ENCODE peak calls at places on chromosomes 4 and X, in seven cellular contexts. One of them, this sample, is unnamed. For H3K4me1, the result is how much of the 10 kb centered on the place peaks cover.

GRCh38 chr4:29734785-29735184 is 985.4 kb upstream of the PCDH7 start:
- DNase-seq in PC-3: no peak
- DNase-seq in breast epithelium: no peak
- DNase-seq in heart left ventricle: no peak
- DNase-seq in aorta: no peak
- DNase-seq in upper lobe of right lung: no peak
- DNase-seq in neuronal stem cell: no peak
- DNase-seq in this sample: no peak

GRCh38 chrX:115562492-115562872 is 1.5 kb downstream of the PLS3 start:
- DNase-seq in PC-3: peak
- DNase-seq in breast epithelium: no peak
- DNase-seq in heart left ventricle: no peak
- DNase-seq in aorta: no peak
- DNase-seq in upper lobe of right lung: no peak
- DNase-seq in neuronal stem cell: peak
- DNase-seq in this sample: no peak

GRCh38 chrX:136086521-136086920 is 60.8 kb upstream of the FHL1 start:
- DNase-seq in PC-3: peak
- DNase-seq in breast epithelium: no peak
- DNase-seq in heart left ventricle: no peak
- DNase-seq in aorta: no peak
- DNase-seq in upper lobe of right lung: no peak
- DNase-seq in neuronal stem cell: no peak
- DNase-seq in this sample: no peak

GRCh38 chr4:126915999-126916625 is 716.6 kb upstream of the INTU start:
- DNase-seq in PC-3: no peak
- DNase-seq in breast epithelium: no peak
- DNase-seq in heart left ventricle: no peak
- DNase-seq in aorta: no peak
- DNase-seq in upper lobe of right lung: no peak
- DNase-seq in neuronal stem cell: no peak
- DNase-seq in this sample: no peak

GRCh38 chr4:21385706-21386105 is 562.9 kb downstream of the KCNIP4 start:
- DNase-seq in PC-3: no peak
- DNase-seq in breast epithelium: no peak
- DNase-seq in heart left ventricle: no peak
- DNase-seq in aorta: no peak
- DNase-seq in upper lobe of right lung: no peak
- DNase-seq in neuronal stem cell: no peak
- DNase-seq in this sample: no peak

GRCh38 chr4:181528570-181529184 is 714.5 kb upstream of the TENM3 start:
- DNase-seq in PC-3: peak
- DNase-seq in breast epithelium: no peak
- DNase-seq in heart left ventricle: peak
- DNase-seq in aorta: peak
- DNase-seq in upper lobe of right lung: peak
- DNase-seq in neuronal stem cell: peak
- DNase-seq in this sample: no peak

GRCh38 chr4:75919914-75920313 is 17.7 kb upstream of the PPEF2 start:
- DNase-seq in PC-3: no peak
- DNase-seq in breast epithelium: no peak
- DNase-seq in heart left ventricle: no peak
- DNase-seq in aorta: no peak
- DNase-seq in upper lobe of right lung: no peak
- DNase-seq in neuronal stem cell: no peak
- DNase-seq in this sample: no peak

GRCh38 chr4:132893787-132894186 is 255.3 kb upstream of the PCDH10 start:
- DNase-seq in PC-3: no peak
- DNase-seq in breast epithelium: no peak
- DNase-seq in heart left ventricle: no peak
- DNase-seq in aorta: no peak
- DNase-seq in upper lobe of right lung: no peak
- DNase-seq in neuronal stem cell: no peak
- DNase-seq in this sample: no peak

GRCh38 chrX:25278341-25278740 is 262.6 kb upstream of the ARX start:
- DNase-seq in PC-3: no peak
- DNase-seq in breast epithelium: no peak
- DNase-seq in heart left ventricle: no peak
- DNase-seq in aorta: no peak
- DNase-seq in upper lobe of right lung: no peak
- DNase-seq in neuronal stem cell: no peak
- DNase-seq in this sample: no peak

GRCh38 chrX:45710081-45710801 is 509.6 kb upstream of the DIPK2B start:
- DNase-seq in PC-3: peak
- DNase-seq in breast epithelium: no peak
- DNase-seq in heart left ventricle: no peak
- DNase-seq in aorta: no peak
- DNase-seq in upper lobe of right lung: no peak
- DNase-seq in neuronal stem cell: no peak
- DNase-seq in this sample: no peak

GRCh38 chr4:105343523-105343931 is 130.3 kb downstream of the PPA2 start:
- DNase-seq in PC-3: no peak
- DNase-seq in breast epithelium: no peak
- DNase-seq in heart left ventricle: no peak
- DNase-seq in aorta: no peak
- DNase-seq in upper lobe of right lung: no peak
- DNase-seq in neuronal stem cell: no peak
- DNase-seq in this sample: no peak

GRCh38 chr4:155179216-155179615 is 29.2 kb upstream of the NPY2R start:
- DNase-seq in PC-3: peak
- DNase-seq in breast epithelium: no peak
- DNase-seq in heart left ventricle: no peak
- DNase-seq in aorta: no peak
- DNase-seq in upper lobe of right lung: no peak
- DNase-seq in neuronal stem cell: no peak
- DNase-seq in this sample: no peak

GRCh38 chrX:23756165-23756564 is 13.1 kb upstream of the ACOT9 start:
- DNase-seq in PC-3: peak
- DNase-seq in breast epithelium: no peak
- DNase-seq in heart left ventricle: peak
- DNase-seq in aorta: peak
- DNase-seq in upper lobe of right lung: no peak
- DNase-seq in neuronal stem cell: peak
- DNase-seq in this sample: no peak

GRCh38 chr4:113024373-113024772 is 25.1 kb upstream of the ANK2 start:
- DNase-seq in PC-3: no peak
- DNase-seq in breast epithelium: no peak
- DNase-seq in heart left ventricle: no peak
- DNase-seq in aorta: no peak
- DNase-seq in upper lobe of right lung: no peak
- DNase-seq in neuronal stem cell: no peak
- DNase-seq in this sample: no peak

GRCh38 chr4:129929984-129930383 is 834.0 kb downstream of the C4orf33 start:
- DNase-seq in PC-3: no peak
- DNase-seq in breast epithelium: no peak
- DNase-seq in heart left ventricle: no peak
- DNase-seq in aorta: no peak
- DNase-seq in upper lobe of right lung: no peak
- DNase-seq in neuronal stem cell: no peak
- DNase-seq in this sample: no peak

GRCh38 chrX:39821709-39822095 is 276.1 kb downstream of the BCOR start:
- DNase-seq in PC-3: no peak
- DNase-seq in breast epithelium: no peak
- DNase-seq in heart left ventricle: no peak
- DNase-seq in aorta: no peak
- DNase-seq in upper lobe of right lung: no peak
- DNase-seq in neuronal stem cell: no peak
- DNase-seq in this sample: no peak
- H3K4me1 ChIP-seq in PC-3: under half
- H3K4me1 ChIP-seq in breast epithelium: under half
- H3K4me1 ChIP-seq in heart left ventricle: under half
- H3K4me1 ChIP-seq in aorta: under half
- H3K4me1 ChIP-seq in upper lobe of right lung: under half
- H3K4me1 ChIP-seq in neuronal stem cell: under half
- H3K4me1 ChIP-seq in this sample: under half

GRCh38 chr4:8182294-8182693 is 16.8 kb upstream of the SH3TC1 start:
- DNase-seq in PC-3: no peak
- DNase-seq in breast epithelium: no peak
- DNase-seq in heart left ventricle: no peak
- DNase-seq in aorta: no peak
- DNase-seq in upper lobe of right lung: no peak
- DNase-seq in neuronal stem cell: no peak
- DNase-seq in this sample: no peak
- H3K27ac ChIP-seq in PC-3: peak
- H3K27ac ChIP-seq in breast epithelium: no peak
- H3K27ac ChIP-seq in heart left ventricle: peak
- H3K27ac ChIP-seq in aorta: no peak
- H3K27ac ChIP-seq in upper lobe of right lung: no peak
- H3K27ac ChIP-seq in neuronal stem cell: no peak
- H3K27ac ChIP-seq in this sample: no peak

GRCh38 chr4:53103489-53103888 is 241.4 kb downstream of the RASL11B start:
- DNase-seq in PC-3: no peak
- DNase-seq in breast epithelium: no peak
- DNase-seq in heart left ventricle: no peak
- DNase-seq in aorta: no peak
- DNase-seq in upper lobe of right lung: no peak
- DNase-seq in neuronal stem cell: no peak
- DNase-seq in this sample: no peak

GRCh38 chr4:53105313-53105712 is 243.2 kb downstream of the RASL11B start:
- DNase-seq in PC-3: no peak
- DNase-seq in breast epithelium: no peak
- DNase-seq in heart left ventricle: no peak
- DNase-seq in aorta: no peak
- DNase-seq in upper lobe of right lung: no peak
- DNase-seq in neuronal stem cell: no peak
- DNase-seq in this sample: no peak

GRCh38 chr4:53098681-53099121 is 236.6 kb downstream of the RASL11B start:
- DNase-seq in PC-3: peak
- DNase-seq in breast epithelium: no peak
- DNase-seq in heart left ventricle: no peak
- DNase-seq in aorta: no peak
- DNase-seq in upper lobe of right lung: no peak
- DNase-seq in neuronal stem cell: no peak
- DNase-seq in this sample: no peak

DNA sequence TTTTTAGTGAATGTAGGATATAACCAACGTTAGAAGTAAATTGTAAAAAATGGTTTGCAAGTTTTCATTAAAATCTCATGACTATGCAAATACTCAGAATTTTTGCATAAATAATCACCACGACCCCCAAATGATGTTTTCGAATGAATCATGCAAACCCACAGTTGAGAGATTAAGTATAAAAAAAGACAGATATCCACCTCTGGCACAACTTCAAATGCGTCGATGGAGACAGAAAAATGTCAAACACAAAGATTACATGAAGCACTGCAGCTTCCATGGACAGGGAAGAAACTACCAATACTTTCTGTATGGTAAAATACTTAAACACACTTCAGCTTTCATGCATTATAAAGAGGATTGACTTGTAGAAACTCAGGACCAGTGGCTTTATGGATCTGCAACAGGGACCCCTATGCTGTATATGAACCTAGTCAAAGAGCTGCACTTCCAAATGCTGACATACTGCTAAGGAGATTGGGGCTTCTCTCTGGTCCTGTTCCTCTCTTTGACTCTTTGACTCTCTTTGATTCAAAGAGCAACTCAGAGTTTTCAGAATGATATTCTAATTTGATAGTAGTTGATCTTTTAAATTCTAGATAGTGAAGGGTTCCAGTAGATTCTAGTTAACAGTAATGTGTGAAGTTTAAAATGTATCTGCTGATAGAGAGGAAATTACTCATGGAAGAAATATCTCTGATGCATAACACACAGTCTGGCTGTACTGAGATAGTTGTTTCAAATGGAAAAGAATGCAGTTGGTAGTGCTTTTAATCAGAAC is 238.9 kb downstream of the RASL11B start:
- DNase-seq in PC-3: peak
- DNase-seq in breast epithelium: no peak
- DNase-seq in heart left ventricle: no peak
- DNase-seq in aorta: no peak
- DNase-seq in upper lobe of right lung: no peak
- DNase-seq in neuronal stem cell: no peak
- DNase-seq in this sample: no peak
- H3K4me3 ChIP-seq in PC-3: no peak
- H3K4me3 ChIP-seq in breast epithelium: no peak
- H3K4me3 ChIP-seq in heart left ventricle: no peak
- H3K4me3 ChIP-seq in aorta: no peak
- H3K4me3 ChIP-seq in upper lobe of right lung: no peak
- H3K4me3 ChIP-seq in neuronal stem cell: no peak
- H3K4me3 ChIP-seq in this sample: no peak

GRCh38 chr4:2286904-2287593 is 25.1 kb upstream of the MXD4 start:
- DNase-seq in PC-3: no peak
- DNase-seq in breast epithelium: no peak
- DNase-seq in heart left ventricle: no peak
- DNase-seq in aorta: peak
- DNase-seq in upper lobe of right lung: peak
- DNase-seq in neuronal stem cell: no peak
- DNase-seq in this sample: no peak
- H3K4me1 ChIP-seq in PC-3: under half
- H3K4me1 ChIP-seq in breast epithelium: under half
- H3K4me1 ChIP-seq in heart left ventricle: under half
- H3K4me1 ChIP-seq in aorta: under half
- H3K4me1 ChIP-seq in upper lobe of right lung: under half
- H3K4me1 ChIP-seq in neuronal stem cell: under half
- H3K4me1 ChIP-seq in this sample: under half

GRCh38 chr4:42706086-42706485 is 49.2 kb upstream of the ATP8A1 start:
- DNase-seq in PC-3: no peak
- DNase-seq in breast epithelium: no peak
- DNase-seq in heart left ventricle: no peak
- DNase-seq in aorta: no peak
- DNase-seq in upper lobe of right lung: no peak
- DNase-seq in neuronal stem cell: no peak
- DNase-seq in this sample: no peak
- H3K27ac ChIP-seq in PC-3: no peak
- H3K27ac ChIP-seq in breast epithelium: no peak
- H3K27ac ChIP-seq in heart left ventricle: no peak
- H3K27ac ChIP-seq in aorta: no peak
- H3K27ac ChIP-seq in upper lobe of right lung: no peak
- H3K27ac ChIP-seq in neuronal stem cell: no peak
- H3K27ac ChIP-seq in this sample: no peak

GRCh38 chrX:30572678-30573077 is 4.9 kb downstream of the TASL start:
- DNase-seq in PC-3: no peak
- DNase-seq in breast epithelium: no peak
- DNase-seq in heart left ventricle: no peak
- DNase-seq in aorta: no peak
- DNase-seq in upper lobe of right lung: no peak
- DNase-seq in neuronal stem cell: no peak
- DNase-seq in this sample: no peak

GRCh38 chrX:30580641-30581040 is 3.1 kb upstream of the TASL start:
- DNase-seq in PC-3: no peak
- DNase-seq in breast epithelium: no peak
- DNase-seq in heart left ventricle: no peak
- DNase-seq in aorta: no peak
- DNase-seq in upper lobe of right lung: no peak
- DNase-seq in neuronal stem cell: no peak
- DNase-seq in this sample: no peak

GRCh38 chrX:30573125-30573524 is 4.4 kb downstream of the TASL start:
- DNase-seq in PC-3: no peak
- DNase-seq in breast epithelium: no peak
- DNase-seq in heart left ventricle: no peak
- DNase-seq in aorta: no peak
- DNase-seq in upper lobe of right lung: no peak
- DNase-seq in neuronal stem cell: no peak
- DNase-seq in this sample: no peak

GRCh38 chrX:30576881-30577280 is 685 bp downstream of the TASL start:
- DNase-seq in PC-3: no peak
- DNase-seq in breast epithelium: no peak
- DNase-seq in heart left ventricle: no peak
- DNase-seq in aorta: no peak
- DNase-seq in upper lobe of right lung: no peak
- DNase-seq in neuronal stem cell: no peak
- DNase-seq in this sample: no peak

GRCh38 chrX:30577362-30577961 is at the start of gene TASL:
- DNase-seq in PC-3: no peak
- DNase-seq in breast epithelium: no peak
- DNase-seq in heart left ventricle: no peak
- DNase-seq in aorta: peak
- DNase-seq in upper lobe of right lung: no peak
- DNase-seq in neuronal stem cell: no peak
- DNase-seq in this sample: no peak
- H3K4me3 ChIP-seq in PC-3: no peak
- H3K4me3 ChIP-seq in breast epithelium: peak
- H3K4me3 ChIP-seq in heart left ventricle: no peak
- H3K4me3 ChIP-seq in aorta: no peak
- H3K4me3 ChIP-seq in upper lobe of right lung: peak
- H3K4me3 ChIP-seq in neuronal stem cell: no peak
- H3K4me3 ChIP-seq in this sample: peak

This sample was measured in esophagus muscularis mucosa.